ENCODE peak calls at places on chromosomes 16 and 17, in six cellular contexts. K, N, V, I, U and A are unnamed samples.

GRCh38 chr16:86664518-86665318 is 86.4 kb downstream of the FOXL1 start:
- DNase-seq in K (peak), N (peak), V (no peak), I (no peak), U (no peak), A (no peak)

GRCh38 chr17:73432624-73433190 is 120.9 kb upstream of the CDC42EP4 start:
- DNase-seq in K (no peak), N (no peak), V (no peak), I (no peak), U (no peak), A (no peak)

GRCh38 chr17:31674717-31675349 is 184.2 kb downstream of the COPRS start:
- DNase-seq in K (no peak), N (peak), V (no peak), I (no peak), U (no peak), A (no peak)

GRCh38 chr17:78661092-78661770 is 84.0 kb upstream of the DNAH17 start:
- DNase-seq in K (no peak), N (no peak), V (no peak), I (no peak), U (no peak), A (no peak)

GRCh38 chr17:75480281-75480680 is 23.8 kb downstream of the TMEM94 start:
- DNase-seq in K (no peak), N (no peak), V (no peak), I (no peak), U (no peak), A (no peak)

GRCh38 chr17:57114085-57114673 is 29.1 kb downstream of the AKAP1 start:
- DNase-seq in K (peak), N (peak), V (peak), I (peak), U (peak), A (peak)

GRCh38 chr17:74978240-74978639 is 5.7 kb upstream of the HID1 start:
- DNase-seq in K (no peak), N (no peak), V (no peak), I (no peak), U (no peak), A (no peak)

GRCh38 chr17:62781356-62781755 is 26.8 kb downstream of the MARCHF10 start:
- DNase-seq in K (no peak), N (no peak), V (no peak), I (no peak), U (no peak), A (no peak)

GRCh38 chr16:27795992-27796614 is 246.2 kb downstream of the KATNIP start:
- DNase-seq in K (peak), N (peak), V (peak), I (no peak), U (peak), A (no peak)

GRCh38 chr16:22207715-22208360 is 1.8 kb downstream of the EEF2K start:
- DNase-seq in K (no peak), N (no peak), V (no peak), I (no peak), U (no peak), A (no peak)

GRCh38 chr17:33106525-33107162 is 115.0 kb downstream of the SPACA3 start:
- DNase-seq in K (no peak), N (no peak), V (no peak), I (no peak), U (no peak), A (no peak)

GRCh38 chr17:164536-165235 is 16.8 kb downstream of the DOC2B start:
- DNase-seq in K (peak), N (no peak), V (no peak), I (no peak), U (peak), A (no peak)

GRCh38 chr16:77480671-77481315 is 46.0 kb upstream of the ADAMTS18 start:
- DNase-seq in K (no peak), N (no peak), V (no peak), I (no peak), U (no peak), A (no peak)

GRCh38 chr16:50742521-50743150 is 750 bp downstream of the CYLD start:
- DNase-seq in K (peak), N (peak), V (peak), I (peak), U (peak), A (peak)

GRCh38 chr17:2388705-2389099 is 12.2 kb downstream of the MNT start:
- DNase-seq in K (no peak), N (no peak), V (peak), I (no peak), U (no peak), A (no peak)

GRCh38 chr17:16938496-16939270 is 33.2 kb downstream of the TNFRSF13B start:
- DNase-seq in K (peak), N (no peak), V (no peak), I (no peak), U (no peak), A (no peak)

GRCh38 chr17:46944931-46945330 is 22.0 kb downstream of the GOSR2 start:
- DNase-seq in K (no peak), N (no peak), V (no peak), I (no peak), U (no peak), A (no peak)

GRCh38 chr16:51125992-51126391 is 25.1 kb downstream of the SALL1 start:
- DNase-seq in K (no peak), N (no peak), V (no peak), I (no peak), U (no peak), A (no peak)

GRCh38 chr17:33520404-33521032 is 227.4 kb upstream of the ASIC2 start:
- DNase-seq in K (peak), N (peak), V (peak), I (no peak), U (no peak), A (no peak)

GRCh38 chr17:61517265-61517664 is 65.0 kb downstream of the TBX4 start:
- DNase-seq in K (no peak), N (no peak), V (no peak), I (no peak), U (no peak), A (no peak)

GRCh38 chr17:73595068-73595865 is 49.0 kb downstream of the SDK2 start:
- DNase-seq in K (peak), N (peak), V (no peak), I (peak), U (peak), A (no peak)

GRCh38 chr16:27539120-27539519 is 10.6 kb downstream of the GTF3C1 start:
- DNase-seq in K (no peak), N (no peak), V (no peak), I (no peak), U (no peak), A (no peak)

GRCh38 chr17:56929362-56929969 is 15.6 kb upstream of the TRIM25 start:
- DNase-seq in K (no peak), N (no peak), V (peak), I (no peak), U (no peak), A (no peak)

GRCh38 chr17:39739885-39740356 is 2.2 kb downstream of the GRB7 start:
- DNase-seq in K (no peak), N (no peak), V (no peak), I (no peak), U (no peak), A (no peak)

GRCh38 chr17:39738568-39738901 is 797 bp downstream of the GRB7 start:
- DNase-seq in K (peak), N (no peak), V (no peak), I (no peak), U (no peak), A (peak)

GRCh38 chr17:39739020-39739884 is 1.5 kb downstream of the GRB7 start:
- DNase-seq in K (peak), N (no peak), V (no peak), I (no peak), U (no peak), A (peak)

GRCh38 chr17:39742126-39742855 is 4.6 kb downstream of the GRB7 start:
- DNase-seq in K (no peak), N (no peak), V (no peak), I (no peak), U (no peak), A (no peak)

GRCh38 chr17:39740357-39741111 is 2.8 kb downstream of the GRB7 start:
- DNase-seq in K (peak), N (peak), V (no peak), I (no peak), U (no peak), A (no peak)
- TF ChIP-seq POLR2A in K (peak), N (no peak), V (no peak), I (no peak), U (no peak), A (no peak)

GRCh38 chr16:74700206-74701040 is at the start of gene MLKL:
- DNase-seq in K (peak), N (peak), V (peak), I (peak), U (peak), A (peak)
- TF ChIP-seq POLR2A in K (peak), N (peak), V (peak), I (peak), U (no peak), A (peak)

GRCh38 chr17:64498308-64499203 is 1.7 kb upstream of the POLG2 start:
- DNase-seq in K (no peak), N (no peak), V (no peak), I (no peak), U (no peak), A (no peak)
- TF ChIP-seq POLR2A in K (no peak), N (no peak), V (peak), I (no peak), U (no peak), A (peak)

GRCh38 chr16:20849587-20850390 is 43.5 kb downstream of the REXO5 start:
- DNase-seq in K (peak), N (no peak), V (peak), I (peak), U (peak), A (peak)
- TF ChIP-seq POLR2A in K (no peak), N (no peak), V (no peak), I (no peak), U (no peak), A (no peak)

GRCh38 chr17:6596511-6596910 is 40.2 kb upstream of the PITPNM3 start:
- DNase-seq in K (no peak), N (no peak), V (no peak), I (no peak), U (no peak), A (no peak)

GRCh38 chr17:6596941-6597340 is 40.6 kb upstream of the PITPNM3 start:
- DNase-seq in K (no peak), N (no peak), V (no peak), I (no peak), U (no peak), A (no peak)

GRCh38 chr17:6597727-6598126 is 41.4 kb upstream of the PITPNM3 start:
- DNase-seq in K (no peak), N (no peak), V (no peak), I (no peak), U (no peak), A (no peak)

GRCh38 chr17:6596076-6596475 is 39.7 kb upstream of the PITPNM3 start:
- DNase-seq in K (no peak), N (no peak), V (no peak), I (no peak), U (no peak), A (no peak)

GRCh38 chr17:6599364-6599763 is 41.1 kb downstream of the KIAA0753 start:
- DNase-seq in K (no peak), N (no peak), V (no peak), I (no peak), U (no peak), A (no peak)
- TF ChIP-seq POLR2A in K (no peak), N (no peak), V (no peak), I (no peak), U (no peak), A (no peak)

GRCh38 chr17:55284001-55284884 is 19.5 kb downstream of the HLF start:
- DNase-seq in K (no peak), N (no peak), V (no peak), I (no peak), U (no peak), A (no peak)

GRCh38 chr17:55279788-55280579 is 15.2 kb downstream of the HLF start:
- DNase-seq in K (no peak), N (no peak), V (no peak), I (no peak), U (no peak), A (no peak)

GRCh38 chr17:55282379-55282702 is 17.6 kb downstream of the HLF start:
- DNase-seq in K (no peak), N (no peak), V (no peak), I (no peak), U (no peak), A (no peak)

GRCh38 chr17:55283256-55283965 is 18.7 kb downstream of the HLF start:
- DNase-seq in K (no peak), N (no peak), V (no peak), I (no peak), U (no peak), A (no peak)

GRCh38 chr17:55281592-55282378 is 17.0 kb downstream of the HLF start:
- DNase-seq in K (no peak), N (no peak), V (no peak), I (no peak), U (no peak), A (no peak)
- TF ChIP-seq POLR2A in K (no peak), N (no peak), V (no peak), I (no peak), U (no peak), A (no peak)

GRCh38 chr16:67878232-67878631 is 5.4 kb downstream of the EDC4 start:
- DNase-seq in K (no peak), N (no peak), V (no peak), I (no peak), U (no peak), A (no peak)
- TF ChIP-seq POLR2A in K (no peak), N (no peak), V (no peak), I (no peak), U (no peak), A (no peak)

DNA sequence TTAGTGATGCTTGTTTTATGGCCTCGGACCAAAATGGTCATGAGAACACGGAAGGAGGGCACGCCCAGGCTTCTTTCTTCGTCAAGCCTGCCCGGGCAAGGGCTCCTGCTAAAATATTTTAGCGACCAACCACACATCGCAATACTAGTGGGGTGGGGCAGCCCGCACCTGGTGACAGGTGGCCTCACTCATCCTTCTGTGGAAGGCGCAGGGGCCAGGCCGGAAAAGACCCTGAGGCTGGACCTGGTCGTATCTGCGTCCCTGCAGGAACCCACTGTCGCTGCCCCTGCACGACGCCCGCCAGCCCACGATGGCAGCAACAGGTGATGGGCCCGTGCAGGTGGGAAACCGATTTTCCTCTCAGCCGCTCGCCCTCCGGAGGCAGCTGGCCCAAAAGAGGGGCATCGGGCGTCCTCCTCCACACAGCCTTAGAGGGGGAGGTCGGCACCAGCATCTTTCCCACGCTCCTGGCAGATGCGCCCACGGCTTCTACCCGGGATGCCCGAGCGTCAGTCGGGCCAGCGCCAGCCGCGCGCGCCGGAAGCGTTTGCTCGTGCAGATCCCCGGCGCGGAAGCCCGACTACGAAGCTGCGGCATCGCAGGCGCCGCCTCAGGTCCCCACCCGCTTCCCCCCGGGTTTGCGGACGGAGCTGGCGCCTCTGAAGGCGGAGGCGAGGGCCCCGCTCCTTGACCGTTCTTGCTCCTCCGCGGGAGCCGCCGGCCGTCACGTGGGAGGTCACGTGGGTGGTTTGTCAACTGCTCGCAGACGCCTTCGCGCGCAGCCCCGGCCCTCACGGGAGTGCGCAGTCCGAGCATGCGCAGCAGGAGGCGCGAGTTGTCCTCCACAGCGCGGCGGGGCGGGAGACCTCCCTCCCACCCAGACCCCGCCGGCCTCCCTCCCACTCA is 22.8 kb upstream of the FOXK2 start:
- DNase-seq in K (peak), N (peak), V (peak), I (peak), U (peak), A (peak)
- TF ChIP-seq POLR2A in K (peak), N (peak), V (peak), I (peak), U (peak), A (peak)